ENCODE peak calls at places on chromosomes 13 and 19, in eight cellular contexts. J is breast epithelium, Y is progenitor cell of endocrine pancreas, K is cardiac muscle cell, E is HCT116, S is Panc1, Q is heart right ventricle, O is psoas muscle. I is an unnamed sample.
A peak's percentile ranks its signal among the peaks of the same experiment; 100 is the strongest.

GRCh38 chr13:106498158-106498557 is 37.3 kb downstream of the EFNB2 start:
- DNase-seq in S (no peak), J (no peak), Y (no peak), E (no peak), K (no peak), Q (no peak), O (no peak), I (no peak)

GRCh38 chr19:54515156-54515555 is 12.5 kb downstream of the LAIR2 start:
- DNase-seq in K (no peak), S (no peak), Q (no peak), Y (no peak), O (no peak), E (no peak), J (no peak), I (no peak)

GRCh38 chr13:26964278-26965057 is 203.9 kb upstream of the GPR12 start:
- DNase-seq in J (no peak), S (no peak), O (no peak), K (peak; percentile 33), Q (peak; percentile 33), E (no peak), Y (no peak), I (no peak)

GRCh38 chr19:35347171-35347929 is at the start of gene FFAR1:
- DNase-seq in K (no peak), S (no peak), O (no peak), J (no peak), Q (no peak), Y (no peak), E (no peak), I (peak; percentile 80)

GRCh38 chr19:535017-535835 is 3.7 kb downstream of the CDC34 start:
- DNase-seq in O (peak; percentile 69), J (no peak), E (no peak), Y (no peak), K (no peak), Q (no peak), S (no peak), I (peak; percentile 49)

GRCh38 chr13:77907653-77908341 is 10.8 kb downstream of the EDNRB start:
- DNase-seq in J (no peak), E (no peak), Y (no peak), S (no peak), O (no peak), K (no peak), Q (no peak), I (no peak)

GRCh38 chr19:46373573-46374359 is 26.9 kb downstream of the PPP5C start:
- DNase-seq in K (no peak), S (no peak), J (peak; percentile 98), E (no peak), Q (peak; percentile 84), Y (peak; percentile 37), O (peak; percentile 80), I (no peak)

GRCh38 chr19:52943884-52944643 is 18.6 kb downstream of the ZNF816 start:
- DNase-seq in S (no peak), J (peak; percentile 49), Y (no peak), E (no peak), O (no peak), K (no peak), Q (no peak), I (no peak)

GRCh38 chr13:48975926-48976676 is 389 bp downstream of the FNDC3A start:
- DNase-seq in Y (peak; percentile 69), S (no peak), O (peak; percentile 90), Q (peak; percentile 85), J (peak; percentile 65), E (peak; percentile 52), K (peak; percentile 87), I (peak; percentile 91)

GRCh38 chr13:84668637-84669036 is 786.4 kb upstream of the SLITRK1 start:
- DNase-seq in J (no peak), Q (no peak), S (no peak), E (no peak), K (no peak), Y (no peak), O (no peak), I (no peak)

GRCh38 chr13:94617389-94618000 is 15.8 kb downstream of the GPR180 start:
- DNase-seq in O (no peak), J (no peak), K (peak; percentile 43), Q (no peak), S (no peak), Y (no peak), E (no peak), I (peak; percentile 21)

GRCh38 chr19:14718522-14719113 is 28.8 kb downstream of the ZNF333 start:
- DNase-seq in Y (no peak), O (no peak), J (no peak), K (no peak), S (no peak), Q (no peak), E (no peak), I (no peak)

GRCh38 chr19:34179066-34179465 is 6.8 kb downstream of the LSM14A start:
- DNase-seq in Q (no peak), Y (no peak), O (no peak), E (no peak), J (no peak), S (no peak), K (no peak), I (no peak)

GRCh38 chr19:12913871-12914690 is 5.0 kb downstream of the SYCE2 start:
- DNase-seq in J (peak; percentile 65), K (no peak), Q (no peak), S (no peak), Y (no peak), E (no peak), O (no peak), I (no peak)

GRCh38 chr13:65670014-65670625 is 1560.0 kb downstream of the PCDH9 start:
- DNase-seq in J (no peak), Y (no peak), E (no peak), K (no peak), Q (no peak), S (no peak), O (no peak), I (no peak)
- TF ChIP-seq CTCF in J (no peak), Y (no peak), E (no peak), K (no peak), Q (no peak), S (no peak), O (no peak), I (no peak)

DNA sequence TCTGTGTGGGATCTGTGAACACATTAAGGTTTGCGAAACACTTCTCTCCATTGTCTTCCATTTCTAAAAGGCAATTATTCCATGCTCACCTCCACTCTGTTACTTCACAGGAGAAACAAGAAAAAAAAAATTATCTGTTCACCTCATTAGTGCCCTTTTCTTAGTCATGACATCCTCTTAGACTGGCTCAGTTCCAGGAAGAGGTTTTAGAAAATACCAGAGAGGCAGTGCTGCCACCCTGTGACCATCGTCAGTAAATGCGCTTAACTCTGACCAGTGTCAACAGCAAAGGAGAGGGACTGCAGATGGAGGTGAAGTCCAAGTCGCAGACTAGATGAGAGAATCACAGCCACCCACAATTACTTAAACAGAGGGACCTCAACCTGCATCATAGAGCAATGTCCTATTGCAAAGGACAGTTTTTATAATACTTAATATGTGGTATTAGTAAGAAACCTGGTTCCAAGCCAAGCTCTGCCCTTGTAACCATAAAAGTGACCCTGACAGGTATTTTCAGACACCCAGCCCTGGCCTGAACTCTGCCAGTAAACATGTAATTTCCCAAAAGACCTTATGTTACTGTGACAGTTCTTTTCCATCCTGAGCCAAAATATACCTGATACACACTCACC is 19.4 kb downstream of the CEACAM21 start:
- DNase-seq in S (peak; percentile 36), K (peak; percentile 49), Q (peak; percentile 31), E (peak; percentile 74), O (peak; percentile 61), J (no peak), Y (no peak), I (peak; percentile 75)
- TF ChIP-seq CTCF in S (peak; percentile 80), K (peak; percentile 75), Q (peak; percentile 56), E (peak; percentile 61), O (peak; percentile 28), J (peak; percentile 54), Y (peak; percentile 53), I (peak; percentile 86)

DNA sequence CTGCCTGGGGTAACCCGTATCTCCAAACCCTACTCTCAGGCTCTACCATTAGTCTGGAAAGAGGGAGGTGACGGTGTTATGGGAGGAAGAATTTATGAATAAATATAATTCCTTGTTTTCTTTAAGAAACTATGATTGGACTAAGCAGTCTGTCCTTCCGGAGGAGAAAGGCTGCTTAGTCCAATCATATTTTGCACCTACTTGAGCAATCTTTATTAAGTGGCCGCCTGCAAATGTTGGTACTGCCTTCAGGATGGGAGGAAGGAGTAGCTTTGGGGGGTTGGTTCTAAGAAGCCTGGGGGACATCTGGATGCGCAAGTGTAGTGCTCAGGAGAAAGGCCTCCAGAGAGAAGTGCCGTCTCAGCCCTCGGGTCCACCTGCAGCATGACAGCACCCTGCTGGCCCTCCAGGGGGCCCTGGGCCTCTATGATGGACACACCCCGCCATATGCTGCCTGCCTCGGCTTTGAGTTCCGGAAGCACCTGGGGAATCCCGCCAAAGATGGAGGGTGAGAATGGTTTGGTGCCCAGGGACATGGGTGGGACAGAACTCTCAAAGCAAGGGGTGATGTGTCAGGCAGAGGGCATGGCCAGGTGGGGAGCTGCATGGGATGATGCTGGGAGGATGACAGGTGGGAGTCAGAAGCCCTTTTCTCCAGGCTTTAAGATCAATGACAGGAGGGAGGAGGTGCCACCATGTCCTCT is 4.0 kb downstream of the ACP4 start:
- DNase-seq in Q (no peak), S (no peak), K (no peak), O (no peak), J (no peak), Y (no peak), E (no peak), I (peak; percentile 82)
- TF ChIP-seq CTCF in Q (no peak), S (no peak), K (no peak), O (no peak), J (no peak), Y (peak; percentile 38), E (no peak), I (no peak)

GRCh38 chr19:3684817-3685410 is 15.4 kb downstream of the PIP5K1C start:
- DNase-seq in E (no peak), Y (no peak), Q (no peak), S (no peak), O (no peak), K (no peak), J (no peak), I (no peak)
- TF ChIP-seq CTCF in E (no peak), Y (no peak), Q (no peak), S (no peak), O (no peak), K (no peak), J (no peak), I (no peak)

I was measured in GM13976.